ENCODE peak calls at places on chromosome 16, in five cellular contexts. F is SK-N-SH, Y is fibroblast of pulmonary artery, C is GM23338, I is A673. A is an unnamed sample.

GRCh38 chr16:81181013-81181720 is 57.3 kb upstream of the BCO1 start:
- DNase-seq in I (peak), C (peak), Y (peak), F (no peak), A (peak)

GRCh38 chr16:65118866-65119265 is 3.0 kb downstream of the CDH11 start:
- DNase-seq in C (no peak), I (no peak), F (no peak), Y (no peak), A (no peak)

GRCh38 chr16:12339686-12340085 is 363.2 kb downstream of the SNX29 start:
- DNase-seq in I (no peak), F (no peak), C (no peak), Y (no peak), A (no peak)

GRCh38 chr16:64391009-64391663 is 730.7 kb downstream of the CDH11 start:
- DNase-seq in Y (peak), I (no peak), F (no peak), C (no peak), A (no peak)

GRCh38 chr16:2939968-2940367 is 24.1 kb upstream of the KREMEN2 start:
- DNase-seq in Y (no peak), C (no peak), F (no peak), I (no peak), A (no peak)

GRCh38 chr16:7615565-7615964 is 282.9 kb downstream of the RBFOX1 start:
- DNase-seq in C (no peak), Y (no peak), I (no peak), F (peak), A (no peak)

GRCh38 chr16:73996624-73997339 is 299.8 kb upstream of the PSMD7 start:
- DNase-seq in C (no peak), Y (no peak), F (no peak), I (no peak), A (no peak)

GRCh38 chr16:56995136-56995805 is 5.9 kb downstream of the NLRC5 start:
- DNase-seq in Y (no peak), F (no peak), C (no peak), I (no peak), A (no peak)

GRCh38 chr16:55569025-55569424 is 2.5 kb downstream of the CAPNS2 start:
- DNase-seq in Y (peak), C (no peak), I (no peak), F (no peak), A (no peak)

GRCh38 chr16:30349695-30350094 is 5.4 kb downstream of the CD2BP2 start:
- DNase-seq in F (no peak), I (no peak), C (no peak), Y (no peak), A (no peak)

GRCh38 chr16:29815032-29815721 is 775 bp upstream of the PAGR1 start:
- DNase-seq in F (no peak), C (peak), I (peak), Y (no peak), A (no peak)

GRCh38 chr16:85274924-85275323 is 162.7 kb upstream of the CIBAR2 start:
- DNase-seq in C (no peak), Y (no peak), I (no peak), F (no peak), A (no peak)

GRCh38 chr16:26710475-26710874 is 356.3 kb upstream of the C16orf82 start:
- DNase-seq in Y (no peak), C (no peak), I (peak), F (no peak), A (no peak)
- H3K4me3 ChIP-seq in Y (no peak), C (no peak), I (no peak), F (no peak), A (no peak)

GRCh38 chr16:1145383-1146100 is 7.4 kb upstream of the CACNA1H start:
- DNase-seq in I (no peak), Y (no peak), F (no peak), C (no peak), A (no peak)
- TF ChIP-seq CTCF in I (no peak), Y (no peak), F (no peak), C (no peak), A (no peak)

DNA sequence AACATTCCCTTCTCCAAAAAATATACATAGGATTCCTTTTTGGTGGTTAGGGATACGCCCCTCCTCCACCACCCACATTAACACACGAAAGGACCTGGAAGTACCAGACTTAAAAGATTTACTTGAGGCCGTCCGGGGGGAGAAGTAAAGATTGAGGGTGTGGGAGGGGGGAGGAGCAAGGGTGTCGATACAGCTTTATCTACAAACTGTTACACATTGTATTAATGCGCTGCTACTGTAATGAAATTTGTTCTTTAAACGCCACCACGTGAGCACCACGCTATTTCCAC is 496 bp downstream of the PALB2 start:
- DNase-seq in F (peak), I (peak), Y (no peak), C (peak), A (no peak)
- H3K4me3 ChIP-seq in F (peak), I (peak), Y (peak), C (peak), A (peak)

DNA sequence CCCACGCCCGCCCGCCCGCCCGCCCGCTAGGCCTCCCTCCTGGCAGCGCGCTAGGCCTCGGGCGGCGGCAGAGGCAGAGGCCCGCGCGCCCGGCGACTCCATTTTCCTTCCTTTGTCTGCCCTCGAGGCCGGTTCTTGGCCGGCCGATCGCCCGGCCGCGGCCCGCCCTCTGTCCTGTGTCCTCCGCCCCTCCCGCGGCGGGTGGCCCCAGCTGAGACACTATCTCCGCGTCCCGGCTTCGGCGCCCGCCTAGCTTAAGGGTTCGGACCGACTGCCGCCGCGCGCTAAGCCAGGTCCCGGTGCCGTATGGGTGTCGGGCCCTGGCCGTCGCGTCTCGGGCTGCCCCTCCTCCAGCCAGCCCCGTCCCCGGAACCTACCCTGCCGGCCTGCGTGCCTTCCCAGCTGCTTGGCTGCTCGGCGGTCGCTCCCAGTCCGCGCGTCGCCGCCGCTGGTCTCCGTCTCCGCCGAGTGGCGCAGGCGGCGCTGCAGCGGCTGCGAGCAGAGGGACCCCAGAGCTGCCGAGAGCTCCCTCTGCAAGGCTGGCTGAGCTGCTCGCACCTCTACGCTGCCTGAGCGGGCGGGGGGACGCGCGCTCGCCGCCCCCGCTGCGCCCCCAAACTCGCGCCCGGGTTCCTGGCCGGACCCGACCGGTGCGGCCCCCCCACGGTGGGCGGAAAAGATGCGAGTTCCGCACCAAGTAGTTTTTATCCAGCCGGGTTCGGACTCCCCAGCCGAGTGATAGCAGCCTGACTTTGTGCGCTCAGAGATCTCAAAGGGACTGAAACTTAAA is 787 bp downstream of the CTCF start:
- DNase-seq in F (peak), Y (peak), C (peak), I (peak), A (no peak)
- TF ChIP-seq CTCF in F (peak), Y (no peak), C (peak), I (peak), A (peak)